ENCODE peak calls at places on chromosomes 2 and 18, in ten cellular contexts. One of them, this sample, is unnamed.

GRCh38 chr18:61870151-61870550 is 22.7 kb downstream of the RNF152 start:
- DNase-seq in foreskin fibroblast: peak
- DNase-seq in activated CD4-positive, alpha-beta memory T cell treated with anti-CD3 and anti-CD28 coated beads, Interleukin-2, amount 10 ng/mL, durations not matched to agents 7 days and 5 days: no peak
- DNase-seq in stimulated activated CD4-positive, alpha-beta T cell treated with anti-CD3 and anti-CD28 coated beads, Interleukin-15, amount 100 ng/mL, for 1 hour: no peak
- DNase-seq in ecto neural progenitor cell: no peak
- DNase-seq in GM20000: no peak
- DNase-seq in heart right ventricle: no peak
- DNase-seq in HEK293T: no peak
- DNase-seq in iris pigment epithelial cell: peak
- DNase-seq in tibial artery: no peak
- DNase-seq in this sample: no peak

GRCh38 chr2:230898016-230898415 is 27.0 kb downstream of the GPR55 start:
- DNase-seq in foreskin fibroblast: no peak
- DNase-seq in activated CD4-positive, alpha-beta memory T cell treated with anti-CD3 and anti-CD28 coated beads, Interleukin-2, amount 10 ng/mL, durations not matched to agents 7 days and 5 days: no peak
- DNase-seq in stimulated activated CD4-positive, alpha-beta T cell treated with anti-CD3 and anti-CD28 coated beads, Interleukin-15, amount 100 ng/mL, for 1 hour: no peak
- DNase-seq in ecto neural progenitor cell: peak
- DNase-seq in GM20000: no peak
- DNase-seq in heart right ventricle: no peak
- DNase-seq in HEK293T: no peak
- DNase-seq in iris pigment epithelial cell: no peak
- DNase-seq in tibial artery: no peak
- DNase-seq in this sample: no peak

GRCh38 chr2:173001664-173002604 is 73.7 kb upstream of the MAP3K20 start:
- DNase-seq in foreskin fibroblast: no peak
- DNase-seq in activated CD4-positive, alpha-beta memory T cell treated with anti-CD3 and anti-CD28 coated beads, Interleukin-2, amount 10 ng/mL, durations not matched to agents 7 days and 5 days: no peak
- DNase-seq in stimulated activated CD4-positive, alpha-beta T cell treated with anti-CD3 and anti-CD28 coated beads, Interleukin-15, amount 100 ng/mL, for 1 hour: no peak
- DNase-seq in ecto neural progenitor cell: no peak
- DNase-seq in GM20000: no peak
- DNase-seq in heart right ventricle: no peak
- DNase-seq in HEK293T: no peak
- DNase-seq in iris pigment epithelial cell: no peak
- DNase-seq in tibial artery: no peak
- DNase-seq in this sample: peak

GRCh38 chr2:144377929-144378328 is 142.0 kb downstream of the ZEB2 start:
- DNase-seq in foreskin fibroblast: peak
- DNase-seq in activated CD4-positive, alpha-beta memory T cell treated with anti-CD3 and anti-CD28 coated beads, Interleukin-2, amount 10 ng/mL, durations not matched to agents 7 days and 5 days: no peak
- DNase-seq in stimulated activated CD4-positive, alpha-beta T cell treated with anti-CD3 and anti-CD28 coated beads, Interleukin-15, amount 100 ng/mL, for 1 hour: no peak
- DNase-seq in ecto neural progenitor cell: no peak
- DNase-seq in GM20000: no peak
- DNase-seq in heart right ventricle: no peak
- DNase-seq in HEK293T: no peak
- DNase-seq in iris pigment epithelial cell: peak
- DNase-seq in tibial artery: no peak
- DNase-seq in this sample: no peak

GRCh38 chr2:44490726-44491125 is 129.0 kb downstream of the CAMKMT start:
- DNase-seq in foreskin fibroblast: no peak
- DNase-seq in activated CD4-positive, alpha-beta memory T cell treated with anti-CD3 and anti-CD28 coated beads, Interleukin-2, amount 10 ng/mL, durations not matched to agents 7 days and 5 days: no peak
- DNase-seq in stimulated activated CD4-positive, alpha-beta T cell treated with anti-CD3 and anti-CD28 coated beads, Interleukin-15, amount 100 ng/mL, for 1 hour: no peak
- DNase-seq in ecto neural progenitor cell: no peak
- DNase-seq in GM20000: no peak
- DNase-seq in heart right ventricle: no peak
- DNase-seq in HEK293T: no peak
- DNase-seq in iris pigment epithelial cell: no peak
- DNase-seq in tibial artery: no peak
- DNase-seq in this sample: no peak

GRCh38 chr2:7097353-7097895 is 180.2 kb downstream of the RNF144A start:
- DNase-seq in foreskin fibroblast: peak
- DNase-seq in activated CD4-positive, alpha-beta memory T cell treated with anti-CD3 and anti-CD28 coated beads, Interleukin-2, amount 10 ng/mL, durations not matched to agents 7 days and 5 days: peak
- DNase-seq in stimulated activated CD4-positive, alpha-beta T cell treated with anti-CD3 and anti-CD28 coated beads, Interleukin-15, amount 100 ng/mL, for 1 hour: peak
- DNase-seq in ecto neural progenitor cell: peak
- DNase-seq in GM20000: peak
- DNase-seq in heart right ventricle: peak
- DNase-seq in HEK293T: peak
- DNase-seq in iris pigment epithelial cell: peak
- DNase-seq in tibial artery: peak
- DNase-seq in this sample: peak

GRCh38 chr2:46144133-46144800 is 152.9 kb upstream of the EPAS1 start:
- DNase-seq in foreskin fibroblast: no peak
- DNase-seq in activated CD4-positive, alpha-beta memory T cell treated with anti-CD3 and anti-CD28 coated beads, Interleukin-2, amount 10 ng/mL, durations not matched to agents 7 days and 5 days: no peak
- DNase-seq in stimulated activated CD4-positive, alpha-beta T cell treated with anti-CD3 and anti-CD28 coated beads, Interleukin-15, amount 100 ng/mL, for 1 hour: no peak
- DNase-seq in ecto neural progenitor cell: no peak
- DNase-seq in GM20000: no peak
- DNase-seq in heart right ventricle: no peak
- DNase-seq in HEK293T: no peak
- DNase-seq in iris pigment epithelial cell: no peak
- DNase-seq in tibial artery: no peak
- DNase-seq in this sample: no peak

GRCh38 chr2:38835990-38836389 is 39.7 kb downstream of the DHX57 start:
- DNase-seq in foreskin fibroblast: no peak
- DNase-seq in activated CD4-positive, alpha-beta memory T cell treated with anti-CD3 and anti-CD28 coated beads, Interleukin-2, amount 10 ng/mL, durations not matched to agents 7 days and 5 days: no peak
- DNase-seq in stimulated activated CD4-positive, alpha-beta T cell treated with anti-CD3 and anti-CD28 coated beads, Interleukin-15, amount 100 ng/mL, for 1 hour: no peak
- DNase-seq in ecto neural progenitor cell: no peak
- DNase-seq in GM20000: peak
- DNase-seq in heart right ventricle: no peak
- DNase-seq in HEK293T: no peak
- DNase-seq in iris pigment epithelial cell: no peak
- DNase-seq in tibial artery: no peak
- DNase-seq in this sample: no peak

GRCh38 chr2:150688016-150688415 is 200.5 kb upstream of the RND3 start:
- DNase-seq in foreskin fibroblast: no peak
- DNase-seq in activated CD4-positive, alpha-beta memory T cell treated with anti-CD3 and anti-CD28 coated beads, Interleukin-2, amount 10 ng/mL, durations not matched to agents 7 days and 5 days: no peak
- DNase-seq in stimulated activated CD4-positive, alpha-beta T cell treated with anti-CD3 and anti-CD28 coated beads, Interleukin-15, amount 100 ng/mL, for 1 hour: no peak
- DNase-seq in ecto neural progenitor cell: no peak
- DNase-seq in GM20000: no peak
- DNase-seq in heart right ventricle: no peak
- DNase-seq in HEK293T: no peak
- DNase-seq in iris pigment epithelial cell: peak
- DNase-seq in tibial artery: no peak
- DNase-seq in this sample: no peak

GRCh38 chr2:39640107-39640506 is 25.6 kb upstream of the TMEM178A start:
- DNase-seq in foreskin fibroblast: peak
- DNase-seq in activated CD4-positive, alpha-beta memory T cell treated with anti-CD3 and anti-CD28 coated beads, Interleukin-2, amount 10 ng/mL, durations not matched to agents 7 days and 5 days: no peak
- DNase-seq in stimulated activated CD4-positive, alpha-beta T cell treated with anti-CD3 and anti-CD28 coated beads, Interleukin-15, amount 100 ng/mL, for 1 hour: no peak
- DNase-seq in ecto neural progenitor cell: no peak
- DNase-seq in GM20000: no peak
- DNase-seq in heart right ventricle: peak
- DNase-seq in HEK293T: no peak
- DNase-seq in iris pigment epithelial cell: no peak
- DNase-seq in tibial artery: no peak
- DNase-seq in this sample: no peak

GRCh38 chr18:7191736-7192135 is 39.2 kb upstream of the LRRC30 start:
- DNase-seq in foreskin fibroblast: no peak
- DNase-seq in activated CD4-positive, alpha-beta memory T cell treated with anti-CD3 and anti-CD28 coated beads, Interleukin-2, amount 10 ng/mL, durations not matched to agents 7 days and 5 days: no peak
- DNase-seq in stimulated activated CD4-positive, alpha-beta T cell treated with anti-CD3 and anti-CD28 coated beads, Interleukin-15, amount 100 ng/mL, for 1 hour: no peak
- DNase-seq in ecto neural progenitor cell: no peak
- DNase-seq in GM20000: no peak
- DNase-seq in heart right ventricle: no peak
- DNase-seq in HEK293T: no peak
- DNase-seq in iris pigment epithelial cell: no peak
- DNase-seq in tibial artery: no peak
- DNase-seq in this sample: no peak

GRCh38 chr2:33316314-33316713 is 160.1 kb upstream of the RASGRP3 start:
- DNase-seq in foreskin fibroblast: peak
- DNase-seq in activated CD4-positive, alpha-beta memory T cell treated with anti-CD3 and anti-CD28 coated beads, Interleukin-2, amount 10 ng/mL, durations not matched to agents 7 days and 5 days: no peak
- DNase-seq in stimulated activated CD4-positive, alpha-beta T cell treated with anti-CD3 and anti-CD28 coated beads, Interleukin-15, amount 100 ng/mL, for 1 hour: no peak
- DNase-seq in ecto neural progenitor cell: no peak
- DNase-seq in GM20000: no peak
- DNase-seq in heart right ventricle: no peak
- DNase-seq in HEK293T: no peak
- DNase-seq in iris pigment epithelial cell: no peak
- DNase-seq in tibial artery: no peak
- DNase-seq in this sample: no peak

GRCh38 chr2:72144412-72144745 is 3.3 kb downstream of the CYP26B1 start:
- DNase-seq in foreskin fibroblast: no peak
- DNase-seq in activated CD4-positive, alpha-beta memory T cell treated with anti-CD3 and anti-CD28 coated beads, Interleukin-2, amount 10 ng/mL, durations not matched to agents 7 days and 5 days: peak
- DNase-seq in stimulated activated CD4-positive, alpha-beta T cell treated with anti-CD3 and anti-CD28 coated beads, Interleukin-15, amount 100 ng/mL, for 1 hour: no peak
- DNase-seq in ecto neural progenitor cell: no peak
- DNase-seq in GM20000: no peak
- DNase-seq in heart right ventricle: peak
- DNase-seq in HEK293T: no peak
- DNase-seq in iris pigment epithelial cell: no peak
- DNase-seq in tibial artery: no peak
- DNase-seq in this sample: no peak

GRCh38 chr18:48333563-48333962 is 75.6 kb downstream of the ZBTB7C start:
- DNase-seq in foreskin fibroblast: no peak
- DNase-seq in activated CD4-positive, alpha-beta memory T cell treated with anti-CD3 and anti-CD28 coated beads, Interleukin-2, amount 10 ng/mL, durations not matched to agents 7 days and 5 days: no peak
- DNase-seq in stimulated activated CD4-positive, alpha-beta T cell treated with anti-CD3 and anti-CD28 coated beads, Interleukin-15, amount 100 ng/mL, for 1 hour: no peak
- DNase-seq in ecto neural progenitor cell: no peak
- DNase-seq in GM20000: no peak
- DNase-seq in heart right ventricle: no peak
- DNase-seq in HEK293T: no peak
- DNase-seq in iris pigment epithelial cell: no peak
- DNase-seq in tibial artery: no peak
- DNase-seq in this sample: no peak

GRCh38 chr2:230922951-230923717 is 1.9 kb downstream of the GPR55 start:
- DNase-seq in foreskin fibroblast: no peak
- DNase-seq in activated CD4-positive, alpha-beta memory T cell treated with anti-CD3 and anti-CD28 coated beads, Interleukin-2, amount 10 ng/mL, durations not matched to agents 7 days and 5 days: no peak
- DNase-seq in stimulated activated CD4-positive, alpha-beta T cell treated with anti-CD3 and anti-CD28 coated beads, Interleukin-15, amount 100 ng/mL, for 1 hour: no peak
- DNase-seq in ecto neural progenitor cell: no peak
- DNase-seq in GM20000: no peak
- DNase-seq in heart right ventricle: no peak
- DNase-seq in HEK293T: no peak
- DNase-seq in iris pigment epithelial cell: no peak
- DNase-seq in tibial artery: no peak
- DNase-seq in this sample: no peak

GRCh38 chr2:86628091-86628522 is 4.4 kb upstream of the RNF103 start:
- DNase-seq in foreskin fibroblast: peak
- DNase-seq in activated CD4-positive, alpha-beta memory T cell treated with anti-CD3 and anti-CD28 coated beads, Interleukin-2, amount 10 ng/mL, durations not matched to agents 7 days and 5 days: no peak
- DNase-seq in stimulated activated CD4-positive, alpha-beta T cell treated with anti-CD3 and anti-CD28 coated beads, Interleukin-15, amount 100 ng/mL, for 1 hour: no peak
- DNase-seq in ecto neural progenitor cell: no peak
- DNase-seq in GM20000: peak
- DNase-seq in heart right ventricle: no peak
- DNase-seq in HEK293T: no peak
- DNase-seq in iris pigment epithelial cell: peak
- DNase-seq in tibial artery: no peak
- DNase-seq in this sample: no peak

GRCh38 chr2:226048625-226049024 is 649.1 kb downstream of the NYAP2 start:
- DNase-seq in foreskin fibroblast: peak
- DNase-seq in activated CD4-positive, alpha-beta memory T cell treated with anti-CD3 and anti-CD28 coated beads, Interleukin-2, amount 10 ng/mL, durations not matched to agents 7 days and 5 days: no peak
- DNase-seq in stimulated activated CD4-positive, alpha-beta T cell treated with anti-CD3 and anti-CD28 coated beads, Interleukin-15, amount 100 ng/mL, for 1 hour: no peak
- DNase-seq in ecto neural progenitor cell: peak
- DNase-seq in GM20000: no peak
- DNase-seq in heart right ventricle: no peak
- DNase-seq in HEK293T: no peak
- DNase-seq in iris pigment epithelial cell: peak
- DNase-seq in tibial artery: no peak
- DNase-seq in this sample: peak

GRCh38 chr18:49725809-49726514 is 87.4 kb downstream of the ACAA2 start:
- DNase-seq in foreskin fibroblast: peak
- DNase-seq in activated CD4-positive, alpha-beta memory T cell treated with anti-CD3 and anti-CD28 coated beads, Interleukin-2, amount 10 ng/mL, durations not matched to agents 7 days and 5 days: no peak
- DNase-seq in stimulated activated CD4-positive, alpha-beta T cell treated with anti-CD3 and anti-CD28 coated beads, Interleukin-15, amount 100 ng/mL, for 1 hour: no peak
- DNase-seq in ecto neural progenitor cell: peak
- DNase-seq in GM20000: no peak
- DNase-seq in heart right ventricle: peak
- DNase-seq in HEK293T: peak
- DNase-seq in iris pigment epithelial cell: peak
- DNase-seq in tibial artery: peak
- DNase-seq in this sample: peak

GRCh38 chr2:68316091-68316490 is 3.7 kb downstream of the CNRIP1 start:
- DNase-seq in foreskin fibroblast: no peak
- DNase-seq in activated CD4-positive, alpha-beta memory T cell treated with anti-CD3 and anti-CD28 coated beads, Interleukin-2, amount 10 ng/mL, durations not matched to agents 7 days and 5 days: no peak
- DNase-seq in stimulated activated CD4-positive, alpha-beta T cell treated with anti-CD3 and anti-CD28 coated beads, Interleukin-15, amount 100 ng/mL, for 1 hour: no peak
- DNase-seq in ecto neural progenitor cell: no peak
- DNase-seq in GM20000: no peak
- DNase-seq in heart right ventricle: no peak
- DNase-seq in HEK293T: no peak
- DNase-seq in iris pigment epithelial cell: no peak
- DNase-seq in tibial artery: no peak
- DNase-seq in this sample: no peak

GRCh38 chr2:102848366-102848839 is 86.6 kb downstream of the TMEM182 start:
- DNase-seq in foreskin fibroblast: no peak
- DNase-seq in activated CD4-positive, alpha-beta memory T cell treated with anti-CD3 and anti-CD28 coated beads, Interleukin-2, amount 10 ng/mL, durations not matched to agents 7 days and 5 days: no peak
- DNase-seq in stimulated activated CD4-positive, alpha-beta T cell treated with anti-CD3 and anti-CD28 coated beads, Interleukin-15, amount 100 ng/mL, for 1 hour: no peak
- DNase-seq in ecto neural progenitor cell: peak
- DNase-seq in GM20000: peak
- DNase-seq in heart right ventricle: peak
- DNase-seq in HEK293T: peak
- DNase-seq in iris pigment epithelial cell: peak
- DNase-seq in tibial artery: peak
- DNase-seq in this sample: peak

This sample was measured in A549.